ENCODE peak calls at places on chromosomes 4 and X, in eight cellular contexts. One of them, this sample, is unnamed.

GRCh38 chr4:150305995-150306394 is 227.8 kb downstream of the DCLK2 start:
- DNase-seq in cardiac muscle cell: no peak
- DNase-seq in NCI-H510A treated with DMSO at 0.1 percent for 48 hours: no peak
- DNase-seq in ascending aorta: no peak
- DNase-seq in NCI-H2081: no peak
- DNase-seq in aorta: no peak
- DNase-seq in CD4-positive, alpha-beta T cell: no peak
- DNase-seq in GM13977: no peak
- DNase-seq in this sample: no peak

GRCh38 chrX:103017542-103017941 is 46.4 kb downstream of the BEX1 start:
- DNase-seq in cardiac muscle cell: peak
- DNase-seq in NCI-H510A treated with DMSO at 0.1 percent for 48 hours: no peak
- DNase-seq in ascending aorta: no peak
- DNase-seq in NCI-H2081: no peak
- DNase-seq in aorta: no peak
- DNase-seq in CD4-positive, alpha-beta T cell: no peak
- DNase-seq in GM13977: no peak
- DNase-seq in this sample: no peak

GRCh38 chr4:19381068-19381467 is 870.6 kb upstream of the SLIT2 start:
- DNase-seq in cardiac muscle cell: no peak
- DNase-seq in NCI-H510A treated with DMSO at 0.1 percent for 48 hours: no peak
- DNase-seq in ascending aorta: no peak
- DNase-seq in NCI-H2081: no peak
- DNase-seq in aorta: no peak
- DNase-seq in CD4-positive, alpha-beta T cell: no peak
- DNase-seq in GM13977: no peak
- DNase-seq in this sample: no peak

GRCh38 chrX:136147320-136147901 is at the start of gene FHL1:
- DNase-seq in cardiac muscle cell: peak
- DNase-seq in NCI-H510A treated with DMSO at 0.1 percent for 48 hours: no peak
- DNase-seq in ascending aorta: no peak
- DNase-seq in NCI-H2081: peak
- DNase-seq in aorta: peak
- DNase-seq in CD4-positive, alpha-beta T cell: peak
- DNase-seq in GM13977: peak
- DNase-seq in this sample: peak

GRCh38 chr4:98662619-98663225 is 4.3 kb upstream of the TSPAN5 start:
- DNase-seq in cardiac muscle cell: no peak
- DNase-seq in NCI-H510A treated with DMSO at 0.1 percent for 48 hours: peak
- DNase-seq in ascending aorta: no peak
- DNase-seq in NCI-H2081: no peak
- DNase-seq in aorta: no peak
- DNase-seq in CD4-positive, alpha-beta T cell: peak
- DNase-seq in GM13977: no peak
- DNase-seq in this sample: peak

GRCh38 chr4:100379583-100380105 is 138.2 kb downstream of the EMCN start:
- DNase-seq in cardiac muscle cell: no peak
- DNase-seq in NCI-H510A treated with DMSO at 0.1 percent for 48 hours: no peak
- DNase-seq in ascending aorta: no peak
- DNase-seq in NCI-H2081: no peak
- DNase-seq in aorta: no peak
- DNase-seq in CD4-positive, alpha-beta T cell: no peak
- DNase-seq in GM13977: no peak
- DNase-seq in this sample: no peak

GRCh38 chr4:156547439-156547838 is 424.2 kb downstream of the PDGFC start:
- DNase-seq in cardiac muscle cell: no peak
- DNase-seq in NCI-H510A treated with DMSO at 0.1 percent for 48 hours: no peak
- DNase-seq in ascending aorta: no peak
- DNase-seq in NCI-H2081: no peak
- DNase-seq in aorta: no peak
- DNase-seq in CD4-positive, alpha-beta T cell: no peak
- DNase-seq in GM13977: no peak
- DNase-seq in this sample: no peak

GRCh38 chr4:85744950-85745349 is 270.0 kb downstream of the ARHGAP24 start:
- DNase-seq in cardiac muscle cell: no peak
- DNase-seq in NCI-H510A treated with DMSO at 0.1 percent for 48 hours: peak
- DNase-seq in ascending aorta: no peak
- DNase-seq in NCI-H2081: no peak
- DNase-seq in aorta: no peak
- DNase-seq in CD4-positive, alpha-beta T cell: no peak
- DNase-seq in GM13977: no peak
- DNase-seq in this sample: no peak

GRCh38 chr4:67723949-67724348 is 23.0 kb upstream of the UBA6 start:
- DNase-seq in cardiac muscle cell: no peak
- DNase-seq in NCI-H510A treated with DMSO at 0.1 percent for 48 hours: no peak
- DNase-seq in ascending aorta: no peak
- DNase-seq in NCI-H2081: no peak
- DNase-seq in aorta: no peak
- DNase-seq in CD4-positive, alpha-beta T cell: no peak
- DNase-seq in GM13977: no peak
- DNase-seq in this sample: no peak

GRCh38 chr4:26468977-26469376 is 21.3 kb downstream of the CCKAR start:
- DNase-seq in cardiac muscle cell: no peak
- DNase-seq in NCI-H510A treated with DMSO at 0.1 percent for 48 hours: no peak
- DNase-seq in ascending aorta: no peak
- DNase-seq in NCI-H2081: no peak
- DNase-seq in aorta: no peak
- DNase-seq in CD4-positive, alpha-beta T cell: no peak
- DNase-seq in GM13977: no peak
- DNase-seq in this sample: no peak

GRCh38 chr4:188127157-188127874 is 11.9 kb upstream of the TRIML1 start:
- DNase-seq in cardiac muscle cell: no peak
- DNase-seq in NCI-H510A treated with DMSO at 0.1 percent for 48 hours: no peak
- DNase-seq in ascending aorta: no peak
- DNase-seq in NCI-H2081: no peak
- DNase-seq in aorta: no peak
- DNase-seq in CD4-positive, alpha-beta T cell: no peak
- DNase-seq in GM13977: no peak
- DNase-seq in this sample: no peak

GRCh38 chr4:181137351-181137750 is 1105.9 kb upstream of the TENM3 start:
- DNase-seq in cardiac muscle cell: no peak
- DNase-seq in NCI-H510A treated with DMSO at 0.1 percent for 48 hours: no peak
- DNase-seq in ascending aorta: no peak
- DNase-seq in NCI-H2081: no peak
- DNase-seq in aorta: no peak
- DNase-seq in CD4-positive, alpha-beta T cell: no peak
- DNase-seq in GM13977: no peak
- DNase-seq in this sample: no peak

GRCh38 chrX:105882581-105883275 is 60.4 kb downstream of the NRK start:
- DNase-seq in cardiac muscle cell: peak
- DNase-seq in NCI-H510A treated with DMSO at 0.1 percent for 48 hours: peak
- DNase-seq in ascending aorta: no peak
- DNase-seq in NCI-H2081: peak
- DNase-seq in aorta: no peak
- DNase-seq in CD4-positive, alpha-beta T cell: no peak
- DNase-seq in GM13977: no peak
- DNase-seq in this sample: no peak

GRCh38 chr4:2811830-2812599 is 19.1 kb downstream of the SH3BP2 start:
- DNase-seq in cardiac muscle cell: peak
- DNase-seq in NCI-H510A treated with DMSO at 0.1 percent for 48 hours: peak
- DNase-seq in ascending aorta: peak
- DNase-seq in NCI-H2081: peak
- DNase-seq in aorta: peak
- DNase-seq in CD4-positive, alpha-beta T cell: peak
- DNase-seq in GM13977: peak
- DNase-seq in this sample: peak